ENCODE peak calls at places on chromosomes 4 and X, in nine cellular contexts. X is mesothelial cell of epicardium; O is neural crest cell; U is T-helper 1 cell; I is fibroblast of lung; R is stimulated activated CD4-positive, alpha-beta T cell treated with anti-CD3 and anti-CD28 coated beads, Interleukin-2, amount 100 ng/mL, for 48 hours; T is NCI-H1092 treated with DMSO at 0.1 percent for 48 hours; G is EH; L is stimulated activated CD8-positive, alpha-beta memory T cell treated with anti-CD3 and anti-CD28 coated beads, Interleukin-2, amount 100 ng/mL, for 48 hours. Q is an unnamed sample.

GRCh38 chrX:96453139-96453538 is 231.5 kb upstream of the DIAPH2 start:
- DNase-seq in I (no peak), O (no peak), U (no peak), G (no peak), R (no peak), T (no peak), L (no peak), X (no peak), Q (no peak)

GRCh38 chr4:34516524-34516923 is 1727.8 kb downstream of the ARAP2 start:
- DNase-seq in T (no peak), X (no peak), U (no peak), L (no peak), O (no peak), R (no peak), G (no peak), I (no peak), Q (no peak)

GRCh38 chrX:110743679-110744340 is 51.8 kb downstream of the CHRDL1 start:
- DNase-seq in G (peak), R (no peak), I (peak), X (no peak), U (no peak), L (no peak), T (no peak), O (no peak), Q (peak)

GRCh38 chr4:52612341-52612740 is 46.8 kb downstream of the USP46 start:
- DNase-seq in U (no peak), L (no peak), I (no peak), R (no peak), T (no peak), G (no peak), X (no peak), O (no peak), Q (no peak)

GRCh38 chr4:38819569-38819968 is 15.0 kb upstream of the TLR1 start:
- DNase-seq in U (no peak), X (no peak), R (no peak), L (no peak), T (no peak), O (no peak), I (peak), G (peak), Q (no peak)

GRCh38 chr4:168221298-168221697 is 97.3 kb downstream of the DDX60 start:
- DNase-seq in T (peak), L (no peak), I (peak), X (no peak), O (no peak), R (no peak), U (no peak), G (peak), Q (peak)

GRCh38 chr4:165563851-165564250 is 185.0 kb downstream of the CPE start:
- DNase-seq in R (no peak), T (no peak), U (no peak), X (no peak), O (no peak), L (no peak), G (no peak), I (peak), Q (no peak)

GRCh38 chr4:54726907-54727306 is 69.2 kb downstream of the KIT start:
- DNase-seq in G (no peak), I (no peak), U (no peak), R (no peak), L (no peak), T (no peak), O (no peak), X (no peak), Q (no peak)

GRCh38 chr4:179116011-179116410 is 1673.8 kb upstream of the AGA start:
- DNase-seq in L (no peak), R (no peak), G (no peak), O (no peak), I (peak), U (no peak), X (no peak), T (no peak), Q (no peak)

GRCh38 chr4:8329859-8330761 is 60.6 kb downstream of the HTRA3 start:
- DNase-seq in G (no peak), T (no peak), O (no peak), I (no peak), L (no peak), U (peak), X (peak), R (no peak), Q (no peak)

GRCh38 chrX:150966742-150967141 is 16.4 kb upstream of the HMGB3 start:
- DNase-seq in I (no peak), L (no peak), T (no peak), R (no peak), U (no peak), X (no peak), O (no peak), G (no peak), Q (no peak)

GRCh38 chr4:142567620-142568451 is 278.3 kb downstream of the INPP4B start:
- DNase-seq in R (no peak), G (peak), L (no peak), T (no peak), U (no peak), X (no peak), I (peak), O (no peak), Q (peak)

GRCh38 chr4:118265312-118266144 is 87.3 kb downstream of the PRSS12 start:
- DNase-seq in R (no peak), X (no peak), O (no peak), L (peak), T (peak), I (peak), G (no peak), U (no peak), Q (peak)

GRCh38 chrX:120566817-120567216 is 6.1 kb upstream of the CUL4B start:
- DNase-seq in G (no peak), T (no peak), R (no peak), X (no peak), O (no peak), I (no peak), U (no peak), L (no peak), Q (no peak)

GRCh38 chr4:183347586-183347985 is 25.4 kb upstream of the CLDN24 start:
- DNase-seq in I (peak), U (no peak), G (peak), T (no peak), O (no peak), X (no peak), L (no peak), R (no peak), Q (peak)